ENCODE peak calls at places on chromosomes 2 and 18, in eight cellular contexts. V is effector memory CD4-positive, alpha-beta T cell; Q is astrocyte of the cerebellum; R is fibroblast of lung; O is AG09309; A is lung; U is IMR-90; H is left ventricle myocardium inferior. J is an unnamed sample.

GRCh38 chr2:120354935-120355845 is 9.3 kb downstream of the INHBB start:
- DNase-seq in U (no peak), H (no peak), V (no peak), Q (no peak), A (no peak), O (no peak), R (no peak), J (no peak)

GRCh38 chr2:47267389-47268086 is 112.4 kb upstream of the STPG4 start:
- DNase-seq in H (no peak), R (no peak), V (no peak), A (no peak), Q (peak), O (no peak), U (no peak), J (no peak)

GRCh38 chr2:105070010-105070865 is 32.4 kb downstream of the MRPS9 start:
- DNase-seq in U (no peak), H (no peak), V (no peak), A (no peak), Q (no peak), O (no peak), R (no peak), J (no peak)

GRCh38 chr18:57755473-57756067 is 47.5 kb downstream of the ATP8B1 start:
- DNase-seq in R (no peak), O (no peak), Q (no peak), V (no peak), H (no peak), A (no peak), U (no peak), J (no peak)

GRCh38 chr2:179692610-179693009 is 168.8 kb downstream of the ZNF385B start:
- DNase-seq in V (no peak), H (no peak), Q (no peak), A (no peak), O (no peak), R (no peak), U (peak), J (no peak)

GRCh38 chr2:68387408-68388350 is 22.6 kb downstream of the PLEK start:
- DNase-seq in R (no peak), V (no peak), H (no peak), Q (no peak), O (no peak), U (no peak), A (no peak), J (no peak)

GRCh38 chr18:58119819-58120218 is 75.8 kb downstream of the NEDD4L start:
- DNase-seq in R (no peak), Q (no peak), U (no peak), H (no peak), A (no peak), O (no peak), V (no peak), J (no peak)

GRCh38 chr2:218074031-218074430 is 5.0 kb downstream of the RUFY4 start:
- DNase-seq in A (no peak), R (no peak), U (peak), V (no peak), O (no peak), Q (no peak), H (no peak), J (peak)

GRCh38 chr2:237549216-237550056 is 16.9 kb upstream of the PRLH start:
- DNase-seq in O (no peak), H (no peak), V (no peak), R (no peak), Q (no peak), U (no peak), A (no peak), J (no peak)

GRCh38 chr2:10720983-10721343 is 467 bp upstream of the ATP6V1C2 start:
- DNase-seq in O (no peak), U (no peak), Q (no peak), A (no peak), H (no peak), V (no peak), R (no peak), J (no peak)

GRCh38 chr2:113281920-113282746 is 3.4 kb upstream of the PAX8 start:
- DNase-seq in O (no peak), H (no peak), V (no peak), Q (peak), R (no peak), A (no peak), U (peak), J (no peak)

GRCh38 chr18:75106746-75107145 is 102.2 kb downstream of the PTGR3 start:
- DNase-seq in H (no peak), R (no peak), U (no peak), V (no peak), A (no peak), O (no peak), Q (no peak), J (no peak)

GRCh38 chr2:204892506-204893255 is 347.4 kb downstream of the PARD3B start:
- DNase-seq in A (no peak), V (no peak), O (peak), R (no peak), Q (no peak), H (no peak), U (peak), J (no peak)

GRCh38 chr18:47265197-47265596 is 13.7 kb upstream of the SKOR2 start:
- DNase-seq in R (no peak), V (no peak), H (no peak), Q (peak), O (peak), U (peak), A (no peak), J (no peak)

GRCh38 chr2:119491776-119492525 is 32.3 kb downstream of the SCTR start:
- DNase-seq in U (peak), O (peak), Q (peak), H (no peak), V (no peak), R (peak), A (peak), J (peak)

GRCh38 chr2:186518945-186519344 is 32.9 kb downstream of the ZC3H15 start:
- DNase-seq in Q (peak), U (peak), V (no peak), O (peak), R (peak), A (no peak), H (no peak), J (no peak)

GRCh38 chr2:156803243-156803642 is 367.1 kb downstream of the GPD2 start:
- DNase-seq in U (no peak), H (no peak), Q (no peak), O (no peak), V (no peak), A (no peak), R (no peak), J (no peak)

GRCh38 chr18:905948-906415 is 1.3 kb downstream of the ADCYAP1 start:
- DNase-seq in H (no peak), O (no peak), U (no peak), A (no peak), Q (no peak), V (no peak), R (no peak), J (no peak)

GRCh38 chr18:907171-907879 is 2.7 kb downstream of the ADCYAP1 start:
- DNase-seq in R (no peak), O (no peak), Q (no peak), V (no peak), A (no peak), H (no peak), U (no peak), J (no peak)

GRCh38 chr18:906416-907170 is 1.9 kb downstream of the ADCYAP1 start:
- DNase-seq in R (no peak), Q (no peak), V (no peak), O (no peak), U (no peak), H (no peak), A (no peak), J (no peak)

GRCh38 chr18:908631-909621 is 4.3 kb downstream of the ADCYAP1 start:
- DNase-seq in H (no peak), V (no peak), Q (no peak), U (no peak), O (no peak), R (no peak), A (no peak), J (no peak)

DNA sequence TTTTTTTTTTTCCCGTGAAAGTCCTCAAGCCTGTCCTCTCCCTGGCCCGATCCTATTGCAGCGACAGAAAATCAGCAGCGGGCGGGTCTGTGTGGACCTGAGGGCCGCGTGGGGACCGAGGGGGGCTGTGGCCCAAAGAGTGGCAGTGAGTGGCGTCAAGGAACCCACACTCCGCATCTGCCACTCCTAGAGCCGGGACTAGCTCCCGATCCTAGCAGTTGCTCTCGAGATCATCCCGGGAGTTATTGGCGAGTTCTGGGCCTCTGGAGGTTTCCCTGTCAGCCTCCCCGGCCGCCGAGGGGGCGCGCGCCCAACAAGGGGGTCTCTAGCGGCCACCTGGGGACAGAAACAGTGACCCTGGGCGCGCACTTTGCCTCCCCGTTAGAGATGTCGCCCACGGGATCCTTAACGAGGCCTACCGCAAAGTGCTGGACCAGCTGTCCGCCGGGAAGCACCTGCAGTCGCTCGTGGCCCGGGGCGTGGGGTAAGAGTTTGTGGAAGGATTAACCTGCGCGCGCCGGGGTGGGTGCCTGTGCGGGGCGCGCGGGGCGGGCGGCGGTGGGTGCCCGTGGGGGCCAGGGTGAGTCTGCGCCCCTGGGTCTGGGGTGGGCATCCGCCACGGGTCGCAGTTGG is 3.3 kb downstream of the ADCYAP1 start:
- DNase-seq in V (no peak), O (no peak), A (no peak), H (no peak), R (no peak), U (no peak), Q (no peak), J (no peak)
- H3K4me3 ChIP-seq in V (peak), O (peak), A (no peak), H (peak), R (peak), U (peak), Q (peak), J (no peak)

GRCh38 chr2:45390433-45390832 is 220.6 kb downstream of the SRBD1 start:
- DNase-seq in A (no peak), H (no peak), R (no peak), V (no peak), O (no peak), Q (no peak), U (no peak), J (peak)
- H3K4me3 ChIP-seq in A (no peak), H (no peak), R (no peak), V (no peak), O (no peak), Q (no peak), U (no peak), J (peak)

GRCh38 chr2:127386764-127387654 is 766 bp downstream of the MAP3K2 start:
- DNase-seq in R (peak), Q (peak), V (peak), O (peak), A (peak), U (peak), H (peak), J (peak)
- H3K4me3 ChIP-seq in R (peak), Q (peak), V (peak), O (peak), A (peak), U (peak), H (peak), J (peak)

GRCh38 chr2:199456383-199457146 is 1.2 kb downstream of the SATB2 start:
- DNase-seq in A (no peak), U (no peak), V (no peak), O (no peak), R (no peak), Q (no peak), H (no peak), J (peak)

GRCh38 chr2:199458806-199459285 is 1.1 kb upstream of the SATB2 start:
- DNase-seq in U (peak), A (no peak), O (no peak), H (no peak), Q (no peak), R (no peak), V (no peak), J (no peak)

GRCh38 chr2:199459286-199460100 is 1.8 kb upstream of the SATB2 start:
- DNase-seq in U (peak), H (peak), O (peak), V (peak), R (peak), A (peak), Q (peak), J (peak)

GRCh38 chr2:199457147-199458016 is at the start of gene SATB2:
- DNase-seq in R (peak), O (no peak), Q (no peak), H (no peak), U (peak), V (no peak), A (no peak), J (peak)

GRCh38 chr2:199458017-199458805 is 472 bp upstream of the SATB2 start:
- DNase-seq in Q (no peak), O (no peak), A (no peak), R (peak), V (no peak), U (no peak), H (peak), J (peak)
- H3K4me3 ChIP-seq in Q (peak), O (peak), A (peak), R (peak), V (peak), U (peak), H (peak), J (peak)

DNA sequence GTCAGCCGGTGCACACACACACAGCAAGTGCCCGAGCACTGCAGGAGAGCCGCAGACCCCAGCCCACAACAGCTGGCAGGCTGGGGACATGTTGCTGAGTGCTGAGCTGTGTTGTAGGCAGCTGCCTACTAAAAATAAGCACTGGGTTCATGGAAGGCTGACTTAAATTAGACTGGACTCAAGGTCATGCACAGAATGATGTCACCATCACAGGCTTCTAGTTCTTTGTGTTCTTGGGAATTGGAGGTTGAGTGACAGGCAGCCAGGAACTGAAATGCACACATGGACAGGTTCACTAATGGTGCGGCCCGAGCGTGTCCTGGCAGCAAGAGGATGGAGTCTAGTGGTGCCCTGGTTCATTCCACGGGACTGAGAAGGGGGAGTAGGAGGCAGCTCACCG is 71.3 kb downstream of the VWA3B start:
- DNase-seq in H (peak), O (no peak), V (no peak), U (no peak), R (no peak), Q (no peak), A (no peak), J (peak)
- H3K4me3 ChIP-seq in H (peak), O (no peak), V (no peak), U (no peak), R (no peak), Q (no peak), A (no peak), J (no peak)

DNA sequence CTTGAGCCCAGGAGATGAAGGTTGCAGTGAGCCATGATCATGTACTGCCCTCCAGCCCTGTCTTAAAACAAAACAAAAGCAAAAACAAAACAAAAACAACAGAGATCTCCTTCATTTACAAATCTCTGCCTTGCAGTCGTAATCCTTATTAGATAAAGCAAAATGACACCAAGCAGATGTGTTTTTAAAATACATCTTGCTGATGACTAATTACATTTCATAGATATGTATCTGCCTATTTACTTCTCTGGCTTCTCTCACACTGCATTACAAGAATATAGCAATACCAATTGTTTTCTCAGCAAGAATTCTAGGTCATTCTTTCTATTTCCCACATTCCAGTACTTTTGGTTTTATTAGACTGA is 22.8 kb downstream of the NFE2L2 start:
- DNase-seq in R (no peak), O (no peak), H (no peak), Q (no peak), U (no peak), V (no peak), A (no peak), J (no peak)
- H3K4me3 ChIP-seq in R (peak), O (no peak), H (peak), Q (no peak), U (no peak), V (no peak), A (no peak), J (peak)